ENCODE peak calls at places on chromosomes 3 and 15, in four cellular contexts. K, I, D and L are unnamed samples.

GRCh38 chr15:34993877-34994276 is 5.8 kb upstream of the ZNF770 start:
- DNase-seq in K (no peak), I (no peak), D (no peak), L (no peak)

GRCh38 chr15:81171286-81171685 is 25.4 kb upstream of the IL16 start:
- DNase-seq in K (no peak), I (no peak), D (no peak), L (no peak)

GRCh38 chr3:171309906-171310359 is 150.3 kb downstream of the TNIK start:
- DNase-seq in K (peak), I (no peak), D (no peak), L (peak)

GRCh38 chr3:101020616-101021015 is 27.4 kb upstream of the ABI3BP start:
- DNase-seq in K (peak), I (no peak), D (no peak), L (peak)

GRCh38 chr3:80785475-80785874 is 976.0 kb downstream of the GBE1 start:
- DNase-seq in K (no peak), I (no peak), D (no peak), L (no peak)

GRCh38 chr3:65672876-65673815 is 365.6 kb downstream of the MAGI1 start:
- DNase-seq in K (peak), I (peak), D (no peak), L (peak)

GRCh38 chr3:113247664-113248458 is 36.5 kb downstream of the BOC start:
- DNase-seq in K (no peak), I (no peak), D (no peak), L (no peak)

GRCh38 chr3:151109401-151109800 is 23.9 kb downstream of the MED12L start:
- DNase-seq in K (no peak), I (no peak), D (no peak), L (no peak)

GRCh38 chr3:169811606-169812123 is 1.0 kb upstream of the LRRIQ4 start:
- DNase-seq in K (peak), I (no peak), D (no peak), L (peak)

DNA sequence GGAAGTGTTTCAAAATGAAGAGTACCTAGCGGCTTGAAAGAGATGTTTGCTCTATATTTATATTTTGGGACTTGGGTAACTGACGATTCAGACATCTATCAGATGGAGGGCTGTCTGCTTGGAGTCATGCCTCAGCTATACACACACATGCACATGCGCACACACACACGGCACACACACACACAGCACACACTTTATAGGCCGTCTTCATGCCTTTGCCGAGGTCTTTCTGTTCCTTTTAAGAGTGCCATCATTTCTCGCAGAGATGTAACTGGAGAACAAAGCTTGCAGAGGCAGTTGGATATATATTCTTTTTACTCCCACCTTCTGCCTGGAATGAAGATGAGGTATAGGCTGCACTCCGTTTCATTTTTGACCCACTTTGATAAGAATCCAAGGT is 314.1 kb downstream of the PTPRG start:
- DNase-seq in K (no peak), I (no peak), D (no peak), L (no peak)
- TF ChIP-seq CTCF in K (no peak), I (no peak), D (no peak), L (no peak)

DNA sequence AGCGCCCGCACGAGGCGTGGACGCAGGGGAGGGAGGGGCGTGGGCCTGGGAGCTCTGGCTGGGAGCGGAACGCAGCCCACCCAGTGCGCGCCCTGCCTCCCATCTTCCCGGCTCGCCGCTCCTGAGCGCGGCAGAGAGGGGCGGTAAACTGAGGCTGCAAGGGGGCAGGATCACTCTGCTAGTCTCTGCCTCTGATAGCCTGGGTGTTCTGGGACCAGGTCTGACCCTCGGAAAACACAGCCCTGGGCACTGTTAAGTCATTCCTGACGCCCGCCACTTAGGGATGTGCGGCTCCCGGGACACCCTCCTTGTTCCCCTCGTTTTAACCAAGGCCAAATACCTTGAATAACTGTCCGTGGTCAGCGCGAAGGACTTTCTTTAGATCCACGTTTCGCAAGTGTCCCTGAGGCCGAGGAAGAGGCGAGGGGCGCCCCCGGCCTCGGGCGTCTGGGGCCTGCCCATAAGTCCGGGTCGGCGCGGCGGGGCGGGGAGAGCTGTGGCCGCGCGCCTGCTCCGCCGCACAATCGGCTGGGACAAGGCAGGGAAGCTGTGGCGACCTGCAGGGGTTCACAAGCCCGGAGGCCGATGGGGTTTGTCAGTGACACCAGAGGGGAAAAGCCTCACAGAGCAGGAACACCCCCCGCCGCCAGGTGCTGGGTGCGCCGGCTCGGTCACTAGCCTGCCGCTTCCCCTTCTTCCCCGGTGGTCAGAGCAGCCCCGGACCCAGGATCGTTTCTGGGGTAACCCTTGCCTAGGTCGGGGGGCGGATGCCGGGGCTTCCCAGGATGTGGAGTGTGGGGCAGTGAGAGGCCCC is 1.5 kb downstream of the ITPKA start:
- DNase-seq in K (no peak), I (peak), D (no peak), L (no peak)
- TF ChIP-seq CTCF in K (no peak), I (no peak), D (no peak), L (no peak)

GRCh38 chr3:159818399-159818798 is 170.2 kb upstream of the IL12A start:
- DNase-seq in K (no peak), I (peak), D (no peak), L (no peak)
- TF ChIP-seq CTCF in K (no peak), I (no peak), D (no peak), L (peak)

GRCh38 chr3:119352863-119353527 is 58.8 kb downstream of the ARHGAP31 start:
- DNase-seq in K (peak), I (no peak), D (no peak), L (peak)
- TF ChIP-seq CTCF in K (peak), I (no peak), D (peak), L (peak)

GRCh38 chr3:87161486-87161885 is 65.6 kb upstream of the CHMP2B start:
- DNase-seq in K (no peak), I (no peak), D (no peak), L (no peak)

GRCh38 chr3:87164245-87164644 is 62.9 kb upstream of the CHMP2B start:
- DNase-seq in K (no peak), I (no peak), D (no peak), L (no peak)

DNA sequence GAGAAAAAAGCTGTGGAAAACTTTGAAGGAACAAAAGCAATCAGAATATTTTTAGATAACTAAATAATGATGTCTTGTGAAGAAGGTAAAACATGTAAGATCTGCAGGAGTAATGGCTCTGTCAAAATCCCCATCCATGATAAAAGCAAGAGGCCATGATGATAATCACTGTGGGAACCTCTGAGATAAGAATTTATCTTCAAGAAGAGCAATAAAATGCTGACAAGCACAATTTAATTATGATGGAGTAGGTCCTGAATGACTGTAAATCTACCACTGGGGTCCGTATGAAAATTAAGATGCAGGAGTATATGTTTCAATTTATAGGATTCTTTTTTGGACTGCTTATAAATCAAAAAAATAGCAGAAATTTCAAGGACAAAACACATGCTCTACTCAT is 68.3 kb upstream of the CHMP2B start:
- DNase-seq in K (no peak), I (no peak), D (no peak), L (no peak)
- TF ChIP-seq CTCF in K (no peak), I (no peak), D (no peak), L (no peak)

GRCh38 chr15:70447511-70447910 is 315.8 kb downstream of the UACA start:
- DNase-seq in K (no peak), I (no peak), D (no peak), L (no peak)

GRCh38 chr15:70447927-70448698 is 315.2 kb downstream of the UACA start:
- DNase-seq in K (no peak), I (no peak), D (peak), L (no peak)

GRCh38 chr15:70447081-70447480 is 316.3 kb downstream of the UACA start:
- DNase-seq in K (no peak), I (no peak), D (no peak), L (no peak)

GRCh38 chr15:70450142-70450443 is 313.3 kb downstream of the UACA start:
- DNase-seq in K (no peak), I (no peak), D (no peak), L (no peak)

DNA sequence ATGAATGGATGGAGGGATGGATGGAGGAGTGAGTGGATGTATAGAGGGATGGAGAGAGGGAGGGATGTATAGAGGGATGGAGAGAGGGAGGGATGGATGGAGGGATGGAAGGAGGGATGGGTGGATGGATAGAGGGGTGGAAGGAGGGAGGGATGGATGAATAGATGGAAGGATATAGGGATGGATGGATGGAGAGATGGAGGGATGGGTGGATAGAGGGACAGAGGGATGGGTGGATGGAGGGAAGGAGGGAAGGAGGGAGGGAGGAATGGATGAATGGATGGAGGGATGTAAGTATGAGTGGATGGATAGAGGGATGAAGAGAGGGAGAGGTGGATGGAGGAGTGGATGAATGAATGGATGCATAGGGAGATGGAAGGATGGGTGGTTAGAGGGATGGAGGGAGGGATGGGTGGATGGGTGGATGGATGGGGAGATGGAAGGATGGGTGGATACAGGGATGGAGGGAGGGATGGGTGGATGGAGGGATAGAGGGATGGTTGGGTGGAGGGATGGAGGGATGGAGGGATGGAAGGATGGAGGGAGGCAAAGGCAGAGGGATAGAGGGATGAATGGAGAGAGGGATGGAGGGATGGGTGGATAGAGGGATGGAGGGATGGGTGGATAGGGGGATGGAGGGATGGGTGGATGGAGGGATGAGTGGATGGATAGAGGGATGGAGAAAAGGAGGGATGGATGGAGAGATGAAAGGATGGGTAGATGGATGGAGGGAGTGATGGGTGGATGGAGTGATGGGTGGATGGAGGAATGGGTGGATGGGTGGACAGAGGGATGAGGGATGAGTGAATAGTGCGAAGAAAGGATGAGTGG is 313.8 kb downstream of the UACA start:
- DNase-seq in K (no peak), I (no peak), D (no peak), L (no peak)
- TF ChIP-seq CTCF in K (no peak), I (no peak), D (no peak), L (no peak)